ENCODE peak calls at places on chromosome 19, in eight cellular contexts. One of them, this sample, is unnamed. For H3K4me1, the result is how much of the 10 kb centered on the place peaks cover.

GRCh38 chr19:43078311-43078710 is 4.2 kb downstream of the PSG2 start:
- DNase-seq in ovary: no peak
- DNase-seq in esophagus muscularis mucosa: no peak
- DNase-seq in H1: no peak
- DNase-seq in stomach: no peak
- DNase-seq in upper lobe of left lung: no peak
- DNase-seq in transverse colon: no peak
- DNase-seq in K562: no peak
- DNase-seq in this sample: no peak

GRCh38 chr19:47107201-47107952 is 6.2 kb downstream of the ZC3H4 start:
- DNase-seq in esophagus muscularis mucosa: no peak
- DNase-seq in transverse colon: no peak
- DNase-seq in upper lobe of left lung: no peak
- DNase-seq in stomach: peak
- DNase-seq in K562: no peak
- DNase-seq in ovary: no peak
- DNase-seq in H1: no peak
- DNase-seq in this sample: no peak

GRCh38 chr19:16249826-16250434 is 52.2 kb downstream of the AP1M1 start:
- DNase-seq in K562: no peak
- DNase-seq in H1: no peak
- DNase-seq in upper lobe of left lung: no peak
- DNase-seq in transverse colon: no peak
- DNase-seq in esophagus muscularis mucosa: no peak
- DNase-seq in stomach: no peak
- DNase-seq in ovary: no peak
- DNase-seq in this sample: no peak

GRCh38 chr19:54179921-54180452 is 7.0 kb upstream of the TMC4 start:
- DNase-seq in K562: peak
- DNase-seq in upper lobe of left lung: no peak
- DNase-seq in ovary: no peak
- DNase-seq in stomach: peak
- DNase-seq in transverse colon: peak
- DNase-seq in esophagus muscularis mucosa: no peak
- DNase-seq in H1: peak
- DNase-seq in this sample: no peak

GRCh38 chr19:27753622-27754021 is 1459.3 kb downstream of the UQCRFS1 start:
- DNase-seq in upper lobe of left lung: no peak
- DNase-seq in K562: no peak
- DNase-seq in ovary: no peak
- DNase-seq in stomach: no peak
- DNase-seq in esophagus muscularis mucosa: no peak
- DNase-seq in transverse colon: no peak
- DNase-seq in H1: no peak
- DNase-seq in this sample: no peak

GRCh38 chr19:34172661-34173144 is 399 bp downstream of the LSM14A start:
- DNase-seq in esophagus muscularis mucosa: no peak
- DNase-seq in stomach: no peak
- DNase-seq in K562: peak
- DNase-seq in H1: peak
- DNase-seq in ovary: no peak
- DNase-seq in upper lobe of left lung: no peak
- DNase-seq in transverse colon: peak
- DNase-seq in this sample: no peak

GRCh38 chr19:53432088-53432661 is 391 bp downstream of the ZNF761 start:
- DNase-seq in stomach: peak
- DNase-seq in upper lobe of left lung: peak
- DNase-seq in transverse colon: peak
- DNase-seq in ovary: peak
- DNase-seq in K562: peak
- DNase-seq in H1: no peak
- DNase-seq in esophagus muscularis mucosa: no peak
- DNase-seq in this sample: no peak

GRCh38 chr19:4707956-4708650 is 15.5 kb downstream of the DPP9 start:
- DNase-seq in upper lobe of left lung: no peak
- DNase-seq in stomach: peak
- DNase-seq in H1: no peak
- DNase-seq in K562: no peak
- DNase-seq in transverse colon: peak
- DNase-seq in ovary: peak
- DNase-seq in esophagus muscularis mucosa: no peak
- DNase-seq in this sample: no peak

GRCh38 chr19:11423804-11424318 is 4.7 kb upstream of the RGL3 start:
- DNase-seq in H1: no peak
- DNase-seq in K562: no peak
- DNase-seq in esophagus muscularis mucosa: no peak
- DNase-seq in transverse colon: no peak
- DNase-seq in upper lobe of left lung: no peak
- DNase-seq in ovary: no peak
- DNase-seq in stomach: no peak
- DNase-seq in this sample: no peak

GRCh38 chr19:45742969-45743368 is 9.7 kb downstream of the MEIOSIN start:
- DNase-seq in K562: no peak
- DNase-seq in upper lobe of left lung: no peak
- DNase-seq in H1: no peak
- DNase-seq in ovary: no peak
- DNase-seq in transverse colon: no peak
- DNase-seq in stomach: no peak
- DNase-seq in esophagus muscularis mucosa: no peak
- DNase-seq in this sample: no peak

GRCh38 chr19:8145969-8146368 is 3.4 kb downstream of the FBN3 start:
- DNase-seq in stomach: no peak
- DNase-seq in esophagus muscularis mucosa: no peak
- DNase-seq in ovary: no peak
- DNase-seq in upper lobe of left lung: peak
- DNase-seq in transverse colon: no peak
- DNase-seq in K562: peak
- DNase-seq in H1: no peak
- DNase-seq in this sample: no peak

GRCh38 chr19:41569481-41570150 is 6.3 kb upstream of the CEACAM21 start:
- DNase-seq in ovary: no peak
- DNase-seq in stomach: no peak
- DNase-seq in upper lobe of left lung: peak
- DNase-seq in K562: no peak
- DNase-seq in transverse colon: no peak
- DNase-seq in H1: no peak
- DNase-seq in esophagus muscularis mucosa: no peak
- DNase-seq in this sample: no peak

GRCh38 chr19:3515891-3516422 is 9.8 kb downstream of the FZR1 start:
- DNase-seq in K562: no peak
- DNase-seq in ovary: no peak
- DNase-seq in upper lobe of left lung: peak
- DNase-seq in esophagus muscularis mucosa: no peak
- DNase-seq in transverse colon: no peak
- DNase-seq in stomach: no peak
- DNase-seq in H1: no peak
- DNase-seq in this sample: no peak

GRCh38 chr19:42074513-42075363 is 1.2 kb upstream of the ZNF574 start:
- DNase-seq in stomach: no peak
- DNase-seq in K562: peak
- DNase-seq in ovary: peak
- DNase-seq in H1: no peak
- DNase-seq in transverse colon: peak
- DNase-seq in esophagus muscularis mucosa: no peak
- DNase-seq in upper lobe of left lung: no peak
- DNase-seq in this sample: peak

GRCh38 chr19:28577666-28578065 is 635.3 kb downstream of the UQCRFS1 start:
- DNase-seq in ovary: no peak
- DNase-seq in transverse colon: no peak
- DNase-seq in stomach: no peak
- DNase-seq in esophagus muscularis mucosa: no peak
- DNase-seq in H1: no peak
- DNase-seq in K562: no peak
- DNase-seq in upper lobe of left lung: no peak
- DNase-seq in this sample: no peak

GRCh38 chr19:50252111-50252886 is 48.9 kb downstream of the MYH14 start:
- DNase-seq in ovary: no peak
- DNase-seq in stomach: no peak
- DNase-seq in upper lobe of left lung: no peak
- DNase-seq in transverse colon: peak
- DNase-seq in H1: no peak
- DNase-seq in esophagus muscularis mucosa: no peak
- DNase-seq in K562: peak
- DNase-seq in this sample: no peak

GRCh38 chr19:37217533-37217854 is 520 bp upstream of the ZNF383 start:
- DNase-seq in H1: no peak
- DNase-seq in ovary: no peak
- DNase-seq in stomach: no peak
- DNase-seq in esophagus muscularis mucosa: no peak
- DNase-seq in K562: peak
- DNase-seq in transverse colon: no peak
- DNase-seq in upper lobe of left lung: no peak
- DNase-seq in this sample: no peak

GRCh38 chr19:37221136-37221535 is 3.1 kb downstream of the ZNF383 start:
- DNase-seq in stomach: no peak
- DNase-seq in transverse colon: no peak
- DNase-seq in upper lobe of left lung: no peak
- DNase-seq in esophagus muscularis mucosa: no peak
- DNase-seq in ovary: no peak
- DNase-seq in K562: no peak
- DNase-seq in H1: no peak
- DNase-seq in this sample: no peak

GRCh38 chr19:37217855-37218591 is at the start of gene ZNF383:
- DNase-seq in transverse colon: peak
- DNase-seq in esophagus muscularis mucosa: peak
- DNase-seq in ovary: peak
- DNase-seq in K562: peak
- DNase-seq in H1: peak
- DNase-seq in stomach: peak
- DNase-seq in upper lobe of left lung: peak
- DNase-seq in this sample: peak

GRCh38 chr19:37220383-37220782 is 2.4 kb downstream of the ZNF383 start:
- DNase-seq in K562: no peak
- DNase-seq in upper lobe of left lung: no peak
- DNase-seq in transverse colon: no peak
- DNase-seq in ovary: no peak
- DNase-seq in H1: no peak
- DNase-seq in stomach: no peak
- DNase-seq in esophagus muscularis mucosa: no peak
- DNase-seq in this sample: no peak

GRCh38 chr19:37218592-37218935 is 550 bp downstream of the ZNF383 start:
- DNase-seq in stomach: no peak
- DNase-seq in H1: no peak
- DNase-seq in K562: no peak
- DNase-seq in transverse colon: no peak
- DNase-seq in esophagus muscularis mucosa: no peak
- DNase-seq in ovary: no peak
- DNase-seq in upper lobe of left lung: no peak
- DNase-seq in this sample: no peak
- TF ChIP-seq EP300 in stomach: no peak
- TF ChIP-seq EP300 in H1: no peak
- TF ChIP-seq EP300 in K562: no peak
- TF ChIP-seq EP300 in transverse colon: no peak
- TF ChIP-seq EP300 in esophagus muscularis mucosa: no peak
- TF ChIP-seq EP300 in ovary: no peak
- TF ChIP-seq EP300 in upper lobe of left lung: no peak
- TF ChIP-seq EP300 in this sample: no peak

DNA sequence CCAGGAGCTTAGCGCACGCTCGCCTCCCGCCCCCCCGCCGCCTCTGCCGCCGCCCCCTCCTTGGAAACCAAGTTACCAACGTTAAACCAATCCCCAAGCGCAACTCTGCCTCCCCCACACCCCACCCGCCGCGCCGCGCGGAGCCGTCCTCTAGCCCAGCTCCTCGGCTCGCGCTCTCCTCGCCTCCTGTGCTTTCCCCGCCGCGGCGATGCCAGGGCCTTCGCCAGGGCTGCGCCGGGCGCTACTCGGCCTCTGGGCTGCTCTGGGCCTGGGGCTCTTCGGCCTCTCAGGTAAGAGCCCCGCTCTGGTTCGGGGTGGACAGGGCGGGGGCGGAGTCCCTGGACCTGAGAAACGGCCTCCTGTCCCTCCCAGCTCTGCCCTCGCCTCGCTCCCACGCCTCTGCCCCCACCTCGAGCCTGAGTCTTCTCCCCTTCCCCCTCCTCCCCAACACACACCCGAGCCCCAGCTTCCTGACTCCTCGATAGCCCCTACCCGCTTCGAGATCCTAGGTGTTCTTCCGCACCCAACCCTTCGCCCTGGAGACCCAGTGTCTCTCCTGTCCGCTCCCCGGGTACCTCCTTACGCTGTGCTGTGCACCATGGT is at the start of gene ICAM5:
- DNase-seq in upper lobe of left lung: peak
- DNase-seq in esophagus muscularis mucosa: no peak
- DNase-seq in H1: no peak
- DNase-seq in K562: peak
- DNase-seq in stomach: no peak
- DNase-seq in ovary: no peak
- DNase-seq in transverse colon: peak
- DNase-seq in this sample: no peak
- H3K4me1 ChIP-seq in upper lobe of left lung: half or more
- H3K4me1 ChIP-seq in esophagus muscularis mucosa: half or more
- H3K4me1 ChIP-seq in H1: under half
- H3K4me1 ChIP-seq in K562: under half
- H3K4me1 ChIP-seq in stomach: half or more
- H3K4me1 ChIP-seq in ovary: under half
- H3K4me1 ChIP-seq in transverse colon: half or more
- H3K4me1 ChIP-seq in this sample: half or more

DNA sequence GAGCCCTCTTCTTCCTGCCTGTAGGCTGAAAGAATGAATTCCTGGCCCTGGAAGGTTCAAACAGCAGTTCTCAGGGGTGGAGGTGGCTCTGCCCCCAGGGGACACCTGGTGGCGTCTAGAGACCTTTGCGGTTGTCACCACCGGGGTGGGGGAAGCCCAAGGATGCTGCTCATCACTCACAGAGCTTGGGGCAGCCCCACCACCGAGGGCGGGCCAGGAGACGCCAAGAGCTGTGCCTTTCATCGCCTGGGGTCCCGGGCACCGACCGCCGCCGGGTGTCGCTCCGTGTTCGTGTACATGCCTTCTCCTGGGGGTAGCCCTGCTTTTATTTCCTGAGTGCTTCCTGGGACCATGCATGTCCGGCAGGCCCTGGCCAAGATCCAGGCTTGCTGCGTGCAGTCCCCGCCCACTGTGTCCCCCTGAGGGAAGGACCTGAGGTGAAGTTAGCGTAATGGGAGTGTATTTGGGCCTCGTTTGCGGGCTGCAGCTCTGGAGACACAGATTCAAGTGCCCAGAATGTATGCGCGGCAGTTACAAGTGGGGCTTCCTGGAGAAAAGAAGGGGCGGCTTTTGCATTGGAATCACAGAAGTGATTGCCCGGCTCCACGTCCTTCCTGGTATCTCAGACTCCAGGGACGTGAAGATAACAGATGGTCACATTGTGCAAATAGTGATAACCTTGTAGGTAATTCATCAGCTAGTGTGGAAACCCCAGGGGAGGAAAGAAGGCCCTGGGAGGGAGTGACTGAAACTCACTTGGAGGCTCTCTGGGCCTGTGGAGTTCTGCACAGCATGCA is 7.8 kb downstream of the DOT1L start:
- DNase-seq in esophagus muscularis mucosa: no peak
- DNase-seq in K562: peak
- DNase-seq in H1: no peak
- DNase-seq in stomach: peak
- DNase-seq in transverse colon: peak
- DNase-seq in upper lobe of left lung: peak
- DNase-seq in ovary: no peak
- DNase-seq in this sample: no peak
- TF ChIP-seq EP300 in esophagus muscularis mucosa: no peak
- TF ChIP-seq EP300 in K562: peak
- TF ChIP-seq EP300 in H1: no peak
- TF ChIP-seq EP300 in stomach: no peak
- TF ChIP-seq EP300 in transverse colon: no peak
- TF ChIP-seq EP300 in upper lobe of left lung: no peak
- TF ChIP-seq EP300 in ovary: no peak
- TF ChIP-seq EP300 in this sample: no peak

GRCh38 chr19:48668761-48669160 is 4.1 kb downstream of the NTN5 start:
- DNase-seq in stomach: no peak
- DNase-seq in transverse colon: no peak
- DNase-seq in esophagus muscularis mucosa: no peak
- DNase-seq in upper lobe of left lung: no peak
- DNase-seq in ovary: no peak
- DNase-seq in H1: no peak
- DNase-seq in K562: no peak
- DNase-seq in this sample: no peak
- H3K4me1 ChIP-seq in stomach: under half
- H3K4me1 ChIP-seq in transverse colon: under half
- H3K4me1 ChIP-seq in esophagus muscularis mucosa: under half
- H3K4me1 ChIP-seq in upper lobe of left lung: under half
- H3K4me1 ChIP-seq in ovary: under half
- H3K4me1 ChIP-seq in H1: under half
- H3K4me1 ChIP-seq in K562: under half
- H3K4me1 ChIP-seq in this sample: under half